ENCODE peak calls at places on chromosomes 11 and 22, in nine cellular contexts. One of them, this sample, is unnamed.
A peak's percentile ranks its signal among the peaks of the same experiment; 100 is the strongest.

GRCh38 chr11:16956538-16957153 is 57.6 kb downstream of the PLEKHA7 start:
- DNase-seq in activated CD8-positive, alpha-beta T cell treated with anti-CD3 and anti-CD28 coated beads for 36 hours: no peak
- DNase-seq in transverse colon: no peak
- DNase-seq in activated naive CD4-positive, alpha-beta T cell treated with Interleukin-2 at 50 U/mL for 16 hours: no peak
- DNase-seq in fibroblast of lung: no peak
- DNase-seq in frontal cortex: no peak
- DNase-seq in HTR-8/SVneo: no peak
- DNase-seq in renal cortical epithelial cell: no peak
- DNase-seq in NCI-H774: no peak
- DNase-seq in this sample: no peak

GRCh38 chr11:61489833-61490585 is 18.5 kb upstream of the LRRC10B start:
- DNase-seq in activated CD8-positive, alpha-beta T cell treated with anti-CD3 and anti-CD28 coated beads for 36 hours: no peak
- DNase-seq in transverse colon: no peak
- DNase-seq in activated naive CD4-positive, alpha-beta T cell treated with Interleukin-2 at 50 U/mL for 16 hours: no peak
- DNase-seq in fibroblast of lung: peak; percentile 36
- DNase-seq in frontal cortex: no peak
- DNase-seq in HTR-8/SVneo: no peak
- DNase-seq in renal cortical epithelial cell: peak; percentile 59
- DNase-seq in NCI-H774: no peak
- DNase-seq in this sample: no peak

GRCh38 chr11:128776088-128776433 is 82.2 kb downstream of the FLI1 start:
- DNase-seq in activated CD8-positive, alpha-beta T cell treated with anti-CD3 and anti-CD28 coated beads for 36 hours: peak; percentile 75
- DNase-seq in transverse colon: peak; percentile 38
- DNase-seq in activated naive CD4-positive, alpha-beta T cell treated with Interleukin-2 at 50 U/mL for 16 hours: peak; percentile 34
- DNase-seq in fibroblast of lung: no peak
- DNase-seq in frontal cortex: no peak
- DNase-seq in HTR-8/SVneo: no peak
- DNase-seq in renal cortical epithelial cell: no peak
- DNase-seq in NCI-H774: no peak
- DNase-seq in this sample: no peak

GRCh38 chr22:43222281-43222680 is 35.3 kb upstream of the TTLL12 start:
- DNase-seq in activated CD8-positive, alpha-beta T cell treated with anti-CD3 and anti-CD28 coated beads for 36 hours: no peak
- DNase-seq in transverse colon: no peak
- DNase-seq in activated naive CD4-positive, alpha-beta T cell treated with Interleukin-2 at 50 U/mL for 16 hours: no peak
- DNase-seq in fibroblast of lung: no peak
- DNase-seq in frontal cortex: no peak
- DNase-seq in HTR-8/SVneo: no peak
- DNase-seq in renal cortical epithelial cell: no peak
- DNase-seq in NCI-H774: no peak
- DNase-seq in this sample: peak; percentile 29

GRCh38 chr11:104668797-104669463 is 229.3 kb downstream of the CASP12 start:
- DNase-seq in activated CD8-positive, alpha-beta T cell treated with anti-CD3 and anti-CD28 coated beads for 36 hours: no peak
- DNase-seq in transverse colon: no peak
- DNase-seq in activated naive CD4-positive, alpha-beta T cell treated with Interleukin-2 at 50 U/mL for 16 hours: no peak
- DNase-seq in fibroblast of lung: peak; percentile 93
- DNase-seq in frontal cortex: no peak
- DNase-seq in HTR-8/SVneo: peak; percentile 62
- DNase-seq in renal cortical epithelial cell: peak; percentile 93
- DNase-seq in NCI-H774: no peak
- DNase-seq in this sample: no peak

GRCh38 chr11:99015634-99016454 is 4.9 kb upstream of the CNTN5 start:
- DNase-seq in activated CD8-positive, alpha-beta T cell treated with anti-CD3 and anti-CD28 coated beads for 36 hours: peak; percentile 1
- DNase-seq in transverse colon: no peak
- DNase-seq in activated naive CD4-positive, alpha-beta T cell treated with Interleukin-2 at 50 U/mL for 16 hours: no peak
- DNase-seq in fibroblast of lung: peak; percentile 27
- DNase-seq in frontal cortex: peak; percentile 32
- DNase-seq in HTR-8/SVneo: peak; percentile 37
- DNase-seq in renal cortical epithelial cell: peak; percentile 58
- DNase-seq in NCI-H774: peak; percentile 51
- DNase-seq in this sample: peak; percentile 12

GRCh38 chr11:9974375-9974774 is 310.5 kb downstream of the SWAP70 start:
- DNase-seq in activated CD8-positive, alpha-beta T cell treated with anti-CD3 and anti-CD28 coated beads for 36 hours: no peak
- DNase-seq in transverse colon: no peak
- DNase-seq in activated naive CD4-positive, alpha-beta T cell treated with Interleukin-2 at 50 U/mL for 16 hours: no peak
- DNase-seq in fibroblast of lung: no peak
- DNase-seq in frontal cortex: no peak
- DNase-seq in HTR-8/SVneo: no peak
- DNase-seq in renal cortical epithelial cell: no peak
- DNase-seq in NCI-H774: no peak
- DNase-seq in this sample: no peak

GRCh38 chr11:64687204-64687603 is 35.8 kb downstream of the NRXN2 start:
- DNase-seq in activated CD8-positive, alpha-beta T cell treated with anti-CD3 and anti-CD28 coated beads for 36 hours: no peak
- DNase-seq in transverse colon: no peak
- DNase-seq in activated naive CD4-positive, alpha-beta T cell treated with Interleukin-2 at 50 U/mL for 16 hours: no peak
- DNase-seq in fibroblast of lung: no peak
- DNase-seq in frontal cortex: peak; percentile 74
- DNase-seq in HTR-8/SVneo: no peak
- DNase-seq in renal cortical epithelial cell: no peak
- DNase-seq in NCI-H774: no peak
- DNase-seq in this sample: peak; percentile 90

GRCh38 chr11:119168471-119169271 is at the start of gene NLRX1:
- DNase-seq in activated CD8-positive, alpha-beta T cell treated with anti-CD3 and anti-CD28 coated beads for 36 hours: peak; percentile 91
- DNase-seq in transverse colon: peak; percentile 90
- DNase-seq in activated naive CD4-positive, alpha-beta T cell treated with Interleukin-2 at 50 U/mL for 16 hours: peak; percentile 86
- DNase-seq in fibroblast of lung: peak; percentile 78
- DNase-seq in frontal cortex: peak; percentile 93
- DNase-seq in HTR-8/SVneo: peak; percentile 93
- DNase-seq in renal cortical epithelial cell: peak; percentile 64
- DNase-seq in NCI-H774: peak; percentile 86
- DNase-seq in this sample: peak; percentile 89

GRCh38 chr11:46290598-46291309 is 13.3 kb downstream of the CREB3L1 start:
- DNase-seq in activated CD8-positive, alpha-beta T cell treated with anti-CD3 and anti-CD28 coated beads for 36 hours: no peak
- DNase-seq in transverse colon: peak; percentile 76
- DNase-seq in activated naive CD4-positive, alpha-beta T cell treated with Interleukin-2 at 50 U/mL for 16 hours: no peak
- DNase-seq in fibroblast of lung: peak; percentile 96
- DNase-seq in frontal cortex: no peak
- DNase-seq in HTR-8/SVneo: peak; percentile 93
- DNase-seq in renal cortical epithelial cell: peak; percentile 83
- DNase-seq in NCI-H774: no peak
- DNase-seq in this sample: peak; percentile 78

GRCh38 chr22:17980638-17981051 is 43.7 kb downstream of the MICAL3 start:
- DNase-seq in activated CD8-positive, alpha-beta T cell treated with anti-CD3 and anti-CD28 coated beads for 36 hours: peak; percentile 64
- DNase-seq in transverse colon: peak; percentile 81
- DNase-seq in activated naive CD4-positive, alpha-beta T cell treated with Interleukin-2 at 50 U/mL for 16 hours: peak; percentile 45
- DNase-seq in fibroblast of lung: no peak
- DNase-seq in frontal cortex: no peak
- DNase-seq in HTR-8/SVneo: no peak
- DNase-seq in renal cortical epithelial cell: no peak
- DNase-seq in NCI-H774: no peak
- DNase-seq in this sample: peak; percentile 38

This sample was measured in body of pancreas.